ENCODE peak calls at places on chromosomes 7 and 10, in ten cellular contexts. S, V, W, X, Z, O, L, A, D and B are unnamed samples.

GRCh38 chr10:37496061-37496460 is 361.3 kb downstream of the ZNF248 start:
- DNase-seq in W (no peak), X (no peak), A (no peak), O (no peak), D (no peak), L (no peak), Z (no peak), S (no peak), V (no peak), B (no peak)

GRCh38 chr7:119086026-119086425 is 861.5 kb downstream of the ANKRD7 start:
- DNase-seq in Z (no peak), D (no peak), X (no peak), S (no peak), W (no peak), V (no peak), O (no peak), A (no peak), L (no peak), B (no peak)

GRCh38 chr7:128962837-128963236 is 25.1 kb downstream of the IRF5 start:
- DNase-seq in O (no peak), A (no peak), S (no peak), W (no peak), Z (no peak), D (no peak), X (no peak), L (no peak), V (no peak), B (no peak)

GRCh38 chr7:79185605-79186004 is 267.9 kb downstream of the MAGI2 start:
- DNase-seq in O (no peak), D (no peak), V (no peak), Z (no peak), A (peak; percentile 20), W (no peak), S (no peak), X (no peak), L (no peak), B (no peak)

GRCh38 chr10:15141136-15142067 is 27.1 kb downstream of the NMT2 start:
- DNase-seq in Z (no peak), S (no peak), A (no peak), L (no peak), X (no peak), O (no peak), V (no peak), W (no peak), D (no peak), B (peak; percentile 45)

GRCh38 chr7:116030626-116031276 is at the start of gene TFEC:
- DNase-seq in X (no peak), Z (no peak), O (no peak), V (no peak), D (no peak), S (no peak), A (peak; percentile 12), W (no peak), L (no peak), B (no peak)

GRCh38 chr10:987635-987905 is 664 bp upstream of the GTPBP4 start:
- DNase-seq in W (no peak), A (peak; percentile 35), S (no peak), D (no peak), Z (no peak), V (no peak), X (no peak), L (no peak), O (no peak), B (no peak)

GRCh38 chr10:121078672-121079102 is 227.5 kb downstream of the WDR11 start:
- DNase-seq in L (no peak), V (peak; percentile 67), D (no peak), X (no peak), S (no peak), O (no peak), Z (peak; percentile 22), W (no peak), A (no peak), B (no peak)

GRCh38 chr7:11507929-11508328 is 324.1 kb downstream of the THSD7A start:
- DNase-seq in L (no peak), A (no peak), W (no peak), Z (no peak), V (no peak), S (no peak), X (no peak), D (no peak), O (no peak), B (no peak)

GRCh38 chr10:32056136-32057040 is at the start of gene KIF5B:
- DNase-seq in O (peak; percentile 93), W (peak; percentile 97), Z (peak; percentile 89), L (peak; percentile 91), D (peak; percentile 92), S (peak; percentile 89), A (peak; percentile 81), V (peak; percentile 92), X (peak; percentile 92), B (peak; percentile 92)

GRCh38 chr10:32059472-32059871 is 3.2 kb upstream of the KIF5B start:
- DNase-seq in W (peak; percentile 57), V (no peak), X (no peak), D (no peak), L (no peak), O (no peak), A (no peak), S (no peak), Z (no peak), B (peak; percentile 67)

GRCh38 chr10:32055478-32056135 is 618 bp downstream of the KIF5B start:
- DNase-seq in A (peak; percentile 41), D (peak; percentile 92), X (peak; percentile 81), W (peak; percentile 84), V (peak; percentile 79), L (peak; percentile 67), O (peak; percentile 81), Z (peak; percentile 47), S (peak; percentile 50), B (peak; percentile 89)

GRCh38 chr10:32054087-32054486 is 2.1 kb downstream of the KIF5B start:
- DNase-seq in Z (no peak), A (peak; percentile 87), V (no peak), W (no peak), O (no peak), D (no peak), L (no peak), X (no peak), S (no peak), B (peak; percentile 37)

DNA sequence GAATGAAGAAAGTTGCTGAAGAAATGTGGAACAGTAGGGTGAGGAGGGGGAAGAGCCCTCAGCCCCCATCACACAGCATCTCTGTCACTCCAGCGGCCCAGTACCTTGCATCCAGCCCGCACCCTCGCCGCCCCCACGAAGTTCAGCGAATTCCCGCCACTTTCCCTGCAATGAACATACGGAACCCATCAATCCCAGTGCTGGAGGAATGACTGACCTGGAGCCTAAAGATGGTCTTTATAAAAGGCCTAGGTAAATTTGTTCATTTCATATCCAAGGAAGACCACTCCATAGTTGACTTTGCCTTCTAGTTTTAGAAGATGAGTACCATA is 782 bp upstream of the KIF5B start:
- DNase-seq in Z (no peak), W (peak; percentile 18), X (no peak), S (no peak), D (no peak), A (no peak), L (no peak), O (no peak), V (no peak), B (no peak)
- TF ChIP-seq POLR2A in Z (no peak), W (no peak), X (no peak), S (no peak), D (no peak), A (no peak), L (no peak), O (no peak), V (no peak), B (no peak)

DNA sequence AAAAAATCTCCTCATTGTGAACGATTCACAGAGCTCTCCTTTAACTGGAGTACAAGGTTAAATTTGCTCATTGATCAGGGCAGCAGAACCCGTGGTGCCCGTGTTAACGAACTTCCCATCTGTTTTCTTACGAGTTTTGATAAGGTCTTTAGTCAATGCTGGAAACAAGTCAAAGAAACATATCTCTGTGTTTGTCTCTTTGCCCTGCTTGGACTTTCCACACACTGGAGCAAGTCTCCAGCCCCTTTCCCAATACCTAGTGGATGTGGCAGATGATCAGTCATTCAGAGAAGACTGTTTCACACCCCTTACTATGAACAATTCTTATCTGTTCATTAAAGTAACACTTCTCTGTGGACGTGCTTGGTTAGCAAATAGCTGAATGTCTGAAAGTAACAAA is 121.3 kb downstream of the ARID5B start:
- DNase-seq in S (no peak), V (no peak), D (no peak), L (no peak), W (no peak), X (no peak), A (no peak), O (peak; percentile 54), Z (no peak), B (no peak)
- TF ChIP-seq POLR2A in S (no peak), V (no peak), D (no peak), L (no peak), W (no peak), X (no peak), A (no peak), O (no peak), Z (no peak), B (no peak)

GRCh38 chr7:70063371-70063770 is 465.1 kb downstream of the AUTS2 start:
- DNase-seq in S (no peak), A (no peak), L (no peak), X (no peak), O (no peak), Z (no peak), V (no peak), D (no peak), W (no peak), B (no peak)
- TF ChIP-seq POLR2A in S (no peak), A (no peak), L (no peak), X (no peak), O (no peak), Z (no peak), V (no peak), D (no peak), W (no peak), B (no peak)

GRCh38 chr10:123459371-123460224 is 206.6 kb upstream of the GPR26 start:
- DNase-seq in Z (no peak), D (no peak), W (no peak), X (no peak), O (no peak), S (no peak), A (no peak), V (no peak), L (no peak), B (no peak)
- TF ChIP-seq POLR2A in Z (no peak), D (no peak), W (no peak), X (no peak), O (no peak), S (no peak), A (no peak), V (no peak), L (no peak), B (no peak)

GRCh38 chr10:110210663-110211454 is 3.5 kb downstream of the MXI1 start:
- DNase-seq in W (peak; percentile 97), L (peak; percentile 99), V (peak; percentile 99), D (peak; percentile 99), O (peak; percentile 98), Z (peak; percentile 98), A (peak; percentile 98), S (peak; percentile 100), X (peak; percentile 97), B (peak; percentile 98)
- TF ChIP-seq POLR2A in W (peak; percentile 63), L (peak; percentile 87), V (peak; percentile 42), D (peak; percentile 64), O (peak; percentile 79), Z (peak; percentile 87), A (no peak), S (no peak), X (peak; percentile 76), B (peak; percentile 90)